ENCODE peak calls at places on chromosomes 5 and 9, in seven cellular contexts. V is PC-9, U is Peyer's patch, M is GM23248, C is upper lobe of right lung, P is iPS DF 6.9, L is vagina. J is an unnamed sample.

GRCh38 chr5:154141686-154142300 is 48.7 kb upstream of the GALNT10 start:
- DNase-seq in C (no peak), V (no peak), P (no peak), M (no peak), U (no peak), L (no peak), J (no peak)

GRCh38 chr5:90518666-90519065 is 10.7 kb downstream of the LYSMD3 start:
- DNase-seq in C (no peak), U (no peak), M (peak; percentile 28), V (no peak), L (no peak), P (no peak), J (no peak)

GRCh38 chr5:159041754-159042153 is 58.0 kb downstream of the EBF1 start:
- DNase-seq in L (no peak), U (no peak), P (no peak), C (no peak), V (no peak), M (no peak), J (no peak)

GRCh38 chr5:61732796-61733195 is 400.7 kb downstream of the ZSWIM6 start:
- DNase-seq in V (no peak), C (no peak), P (no peak), U (no peak), M (no peak), L (no peak), J (no peak)

GRCh38 chr5:180390441-180391190 is 37.5 kb upstream of the GFPT2 start:
- DNase-seq in C (peak; percentile 52), M (peak; percentile 37), L (no peak), U (no peak), P (no peak), V (peak; percentile 17), J (no peak)

GRCh38 chr9:84343111-84343521 is 2.6 kb upstream of the SLC28A3 start:
- DNase-seq in V (peak; percentile 45), C (no peak), M (peak; percentile 17), L (no peak), P (no peak), U (no peak), J (no peak)

GRCh38 chr5:142322747-142323479 is 1.9 kb downstream of the SPRY4 start:
- DNase-seq in C (no peak), V (no peak), U (peak; percentile 56), M (peak; percentile 66), P (no peak), L (no peak), J (no peak)

GRCh38 chr9:83330207-83331196 is 207.7 kb downstream of the FRMD3 start:
- DNase-seq in M (peak; percentile 6), U (no peak), V (no peak), P (no peak), L (no peak), C (no peak), J (peak; percentile 17)

GRCh38 chr9:73269430-73270101 is 117.9 kb downstream of the ANXA1 start:
- DNase-seq in M (peak; percentile 21), C (no peak), P (no peak), V (no peak), L (no peak), U (no peak), J (no peak)

GRCh38 chr9:91750343-91750742 is 199.7 kb downstream of the ROR2 start:
- DNase-seq in V (no peak), C (no peak), M (peak; percentile 56), U (no peak), P (no peak), L (no peak), J (no peak)

GRCh38 chr5:3605298-3606010 is 9.8 kb downstream of the IRX1 start:
- DNase-seq in L (no peak), C (peak; percentile 58), M (peak; percentile 44), V (no peak), U (no peak), P (no peak), J (no peak)

GRCh38 chr5:166596043-166596442 is 1695.4 kb upstream of the WWC1 start:
- DNase-seq in V (no peak), C (no peak), U (no peak), L (no peak), P (no peak), M (no peak), J (no peak)

GRCh38 chr5:54807421-54807820 is 178.0 kb downstream of the ESM1 start:
- DNase-seq in C (no peak), V (no peak), L (no peak), P (no peak), U (no peak), M (peak; percentile 72), J (no peak)

GRCh38 chr9:122322553-122322952 is 48.3 kb upstream of the PTGS1 start:
- DNase-seq in M (no peak), P (no peak), U (no peak), C (no peak), V (no peak), L (no peak), J (no peak)

GRCh38 chr9:122314193-122314592 is 49.5 kb downstream of the MRRF start:
- DNase-seq in M (no peak), C (no peak), U (no peak), P (no peak), L (no peak), V (no peak), J (no peak)

GRCh38 chr9:122315534-122315933 is 50.9 kb downstream of the MRRF start:
- DNase-seq in V (no peak), L (no peak), P (no peak), C (no peak), U (no peak), M (no peak), J (no peak)

GRCh38 chr9:122320346-122320995 is 50.4 kb upstream of the PTGS1 start:
- DNase-seq in L (no peak), V (no peak), C (no peak), P (no peak), U (no peak), M (no peak), J (no peak)

DNA sequence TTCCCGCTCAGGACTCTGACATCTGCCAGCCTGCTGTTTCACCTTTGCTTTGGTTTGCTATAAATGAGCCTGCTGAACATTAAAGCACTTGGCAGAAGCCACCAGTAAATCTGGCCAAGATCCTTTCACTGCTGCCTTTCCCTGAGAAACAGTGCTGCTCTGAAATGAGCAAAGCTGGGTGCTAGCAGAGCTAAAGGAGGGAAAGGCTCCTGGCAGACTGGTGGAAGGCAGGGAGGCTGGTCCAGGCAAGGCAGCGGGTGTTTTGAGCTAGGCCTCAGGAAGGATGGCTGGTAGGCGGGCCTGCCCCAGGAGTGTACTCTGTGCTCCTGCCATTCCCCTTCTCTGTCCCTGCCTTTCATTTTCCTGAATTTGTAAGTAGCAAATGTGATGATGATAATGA is 52.5 kb upstream of the PTGS1 start:
- DNase-seq in V (no peak), L (no peak), C (no peak), P (no peak), U (no peak), M (no peak), J (no peak)
- H3K36me3 ChIP-seq in V (peaks cover 17% of the 10 kb centered on the region), L (no peaks in the 10 kb centered on the region), C (peaks cover 43% of the 10 kb centered on the region), P (peaks cover 5% of the 10 kb centered on the region), U (peaks cover 41% of the 10 kb centered on the region), M (peaks cover 21% of the 10 kb centered on the region), J (peaks cover 35% of the 10 kb centered on the region)

DNA sequence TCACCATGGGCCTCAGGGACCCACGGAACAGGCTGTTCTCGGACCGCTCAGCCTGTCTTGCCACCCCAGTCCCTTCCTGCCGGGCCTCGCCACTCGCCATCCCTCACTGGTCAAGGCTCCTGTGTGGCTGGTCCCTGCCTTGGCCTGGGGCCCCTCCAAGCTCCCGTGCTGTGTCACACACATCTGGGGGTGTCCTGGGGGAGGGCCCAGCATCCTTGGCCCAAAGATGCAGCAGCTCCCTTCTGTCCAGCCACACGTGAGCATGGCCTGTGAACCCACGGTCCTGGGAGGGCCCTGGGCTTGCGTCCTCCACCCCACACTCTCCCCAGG is 425 bp upstream of the EGFL7 start:
- DNase-seq in C (peak; percentile 62), U (no peak), L (no peak), V (no peak), P (no peak), M (no peak), J (no peak)
- H3K4me3 ChIP-seq in C (peak overlapping the region; percentile 41), U (no peak overlapping the region), L (peak overlapping the region; percentile 26), V (no peak overlapping the region), P (no peak overlapping the region), M (no peak overlapping the region), J (no peak overlapping the region)

GRCh38 chr9:87516931-87517300 is 19.2 kb downstream of the DAPK1 start:
- DNase-seq in P (no peak), U (no peak), C (no peak), L (no peak), V (no peak), M (no peak), J (no peak)

GRCh38 chr9:87516222-87516930 is 18.7 kb downstream of the DAPK1 start:
- DNase-seq in C (peak; percentile 80), P (no peak), M (peak; percentile 4), V (peak; percentile 57), L (no peak), U (no peak), J (no peak)

GRCh38 chr9:87514136-87514535 is 16.5 kb downstream of the DAPK1 start:
- DNase-seq in P (no peak), M (no peak), U (no peak), V (no peak), C (no peak), L (no peak), J (no peak)

GRCh38 chr9:87515588-87516221 is 18.0 kb downstream of the DAPK1 start:
- DNase-seq in P (no peak), M (no peak), U (no peak), L (no peak), V (no peak), C (no peak), J (no peak)

GRCh38 chr9:87515086-87515485 is 17.4 kb downstream of the DAPK1 start:
- DNase-seq in V (no peak), P (no peak), C (no peak), U (no peak), L (no peak), M (no peak), J (no peak)
- H3K4me1 ChIP-seq in V (peaks cover 27% of the 10 kb centered on the region), P (peaks cover 15% of the 10 kb centered on the region), C (peaks cover 69% of the 10 kb centered on the region), U (no peaks in the 10 kb centered on the region), L (peaks cover 29% of the 10 kb centered on the region), M (no peaks in the 10 kb centered on the region), J (no peaks in the 10 kb centered on the region)

GRCh38 chr5:171868236-171868635 is 82.6 kb downstream of the SMIM23 start:
- DNase-seq in V (no peak), C (no peak), L (no peak), P (no peak), U (no peak), M (peak; percentile 28), J (no peak)

GRCh38 chr5:171869956-171870355 is 84.3 kb downstream of the SMIM23 start:
- DNase-seq in U (no peak), L (no peak), C (no peak), P (no peak), M (no peak), V (no peak), J (no peak)

GRCh38 chr5:171865431-171865830 is 79.8 kb downstream of the SMIM23 start:
- DNase-seq in P (no peak), M (no peak), V (no peak), L (no peak), U (no peak), C (no peak), J (no peak)

GRCh38 chr5:171863928-171864327 is 78.3 kb downstream of the SMIM23 start:
- DNase-seq in P (no peak), U (no peak), L (no peak), C (no peak), M (peak; percentile 91), V (no peak), J (no peak)

DNA sequence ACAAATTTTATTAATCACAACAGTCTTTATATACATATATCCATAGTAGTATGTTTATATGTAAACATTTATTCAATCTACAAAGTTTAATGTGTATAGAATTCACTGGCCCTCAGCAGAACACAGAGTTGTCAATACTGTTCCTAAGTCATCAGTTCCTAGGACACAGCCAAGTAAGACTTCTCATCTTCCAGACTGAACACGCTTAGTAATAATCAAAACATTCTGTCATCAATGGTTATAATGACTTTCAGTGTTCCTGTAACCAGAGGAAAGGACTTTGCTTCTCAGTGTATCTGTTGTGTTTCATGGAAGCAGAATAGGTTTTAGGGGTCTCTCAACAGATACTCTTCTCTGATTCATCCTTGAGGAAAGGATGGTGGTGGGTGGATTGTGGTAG is 82.2 kb downstream of the SMIM23 start:
- DNase-seq in C (no peak), L (no peak), V (no peak), M (peak; percentile 79), U (no peak), P (no peak), J (no peak)
- H3K36me3 ChIP-seq in C (peaks cover 78% of the 10 kb centered on the region), L (no peaks in the 10 kb centered on the region), V (peaks cover 22% of the 10 kb centered on the region), M (peaks cover 33% of the 10 kb centered on the region), U (peaks cover 63% of the 10 kb centered on the region), P (peaks cover 9% of the 10 kb centered on the region), J (peaks cover 69% of the 10 kb centered on the region)

J was measured in CD4-positive, CD25-positive, alpha-beta regulatory T cell.